ENCODE peak calls at places on chromosome 1, in nine cellular contexts. B, N, Z, D, K, Y, T, I and A are unnamed samples.

GRCh38 chr1:236681184-236681583 is 5.1 kb upstream of the ACTN2 start:
- DNase-seq in B (no peak), N (no peak), Z (no peak), D (no peak), K (no peak), Y (no peak), T (no peak), I (no peak), A (no peak)

GRCh38 chr1:202613571-202613970 is 96.7 kb downstream of the SYT2 start:
- DNase-seq in B (peak; percentile 18), N (no peak), Z (no peak), D (no peak), K (no peak), Y (no peak), T (no peak), I (no peak), A (no peak)

GRCh38 chr1:17089496-17089895 is 29.8 kb downstream of the PADI2 start:
- DNase-seq in B (no peak), N (no peak), Z (no peak), D (peak; percentile 71), K (no peak), Y (no peak), T (no peak), I (no peak), A (no peak)

GRCh38 chr1:200520740-200521139 is 99.8 kb downstream of the KIF14 start:
- DNase-seq in B (no peak), N (no peak), Z (no peak), D (no peak), K (no peak), Y (no peak), T (no peak), I (no peak), A (no peak)

GRCh38 chr1:27961646-27962221 is 2.0 kb downstream of the XKR8 start:
- DNase-seq in B (no peak), N (no peak), Z (no peak), D (no peak), K (no peak), Y (no peak), T (no peak), I (no peak), A (no peak)

GRCh38 chr1:145956776-145957442 is 908 bp downstream of the LIX1L start:
- DNase-seq in B (peak; percentile 68), N (no peak), Z (no peak), D (peak; percentile 15), K (no peak), Y (peak; percentile 31), T (no peak), I (no peak), A (no peak)

GRCh38 chr1:246769306-246769705 is 45.1 kb downstream of the SCCPDH start:
- DNase-seq in B (peak; percentile 88), N (no peak), Z (no peak), D (no peak), K (peak; percentile 90), Y (no peak), T (no peak), I (no peak), A (no peak)

GRCh38 chr1:93908394-93909145 is 660 bp downstream of the GCLM start:
- DNase-seq in B (peak; percentile 61), N (peak; percentile 42), Z (peak; percentile 46), D (peak; percentile 60), K (peak; percentile 22), Y (peak; percentile 66), T (peak; percentile 41), I (no peak), A (peak; percentile 47)

GRCh38 chr1:67535474-67535873 is 105.3 kb upstream of the SERBP1 start:
- DNase-seq in B (peak; percentile 85), N (peak; percentile 17), Z (peak; percentile 7), D (no peak), K (peak; percentile 92), Y (peak; percentile 6), T (no peak), I (peak; percentile 77), A (no peak)

GRCh38 chr1:239931341-239931740 is 160.3 kb upstream of the FMN2 start:
- DNase-seq in B (no peak), N (no peak), Z (no peak), D (no peak), K (no peak), Y (no peak), T (no peak), I (no peak), A (no peak)

GRCh38 chr1:234102591-234102990 is 198.1 kb downstream of the SLC35F3 start:
- DNase-seq in B (no peak), N (no peak), Z (no peak), D (no peak), K (no peak), Y (no peak), T (no peak), I (no peak), A (no peak)

GRCh38 chr1:96596226-96596625 is 125.4 kb upstream of the PTBP2 start:
- DNase-seq in B (no peak), N (peak; percentile 4), Z (no peak), D (no peak), K (peak; percentile 45), Y (no peak), T (no peak), I (peak; percentile 5), A (no peak)

GRCh38 chr1:232904131-232904530 is 46.3 kb upstream of the NTPCR start:
- DNase-seq in B (no peak), N (no peak), Z (no peak), D (no peak), K (no peak), Y (no peak), T (no peak), I (no peak), A (no peak)

GRCh38 chr1:3481836-3482589 is 27.5 kb downstream of the ARHGEF16 start:
- DNase-seq in B (no peak), N (no peak), Z (no peak), D (no peak), K (peak; percentile 22), Y (no peak), T (no peak), I (peak; percentile 26), A (no peak)

GRCh38 chr1:236489710-236490377 is 33.9 kb upstream of the LGALS8 start:
- DNase-seq in B (no peak), N (peak; percentile 39), Z (peak; percentile 32), D (peak; percentile 53), K (peak; percentile 62), Y (peak; percentile 50), T (no peak), I (peak; percentile 60), A (no peak)

GRCh38 chr1:227891955-227892871 is 55.5 kb downstream of the WNT9A start:
- DNase-seq in B (peak; percentile 41), N (no peak), Z (no peak), D (no peak), K (no peak), Y (no peak), T (no peak), I (no peak), A (no peak)

GRCh38 chr1:170887726-170888125 is 47.6 kb upstream of the MROH9 start:
- DNase-seq in B (no peak), N (no peak), Z (no peak), D (no peak), K (no peak), Y (no peak), T (no peak), I (no peak), A (no peak)

GRCh38 chr1:164912290-164912689 is 353.3 kb downstream of the PBX1 start:
- DNase-seq in B (peak; percentile 52), N (no peak), Z (no peak), D (peak; percentile 48), K (no peak), Y (no peak), T (no peak), I (no peak), A (no peak)

GRCh38 chr1:242228991-242229390 is 230.1 kb upstream of the MAP1LC3C start:
- DNase-seq in B (no peak), N (no peak), Z (no peak), D (no peak), K (no peak), Y (no peak), T (no peak), I (no peak), A (no peak)

GRCh38 chr1:228087771-228088251 is 5.3 kb downstream of the ARF1 start:
- DNase-seq in B (peak; percentile 53), N (no peak), Z (no peak), D (no peak), K (peak; percentile 72), Y (no peak), T (no peak), I (peak; percentile 46), A (no peak)

GRCh38 chr1:36486436-36487335 is 4.0 kb upstream of the CSF3R start:
- DNase-seq in B (no peak), N (no peak), Z (peak; percentile 16), D (no peak), K (peak; percentile 85), Y (no peak), T (no peak), I (no peak), A (no peak)

GRCh38 chr1:218991089-218991488 is 182.6 kb upstream of the LYPLAL1 start:
- DNase-seq in B (no peak), N (no peak), Z (no peak), D (peak; percentile 19), K (no peak), Y (no peak), T (no peak), I (no peak), A (no peak)

GRCh38 chr1:56908619-56909340 is 54.2 kb downstream of the C8A start:
- DNase-seq in B (no peak), N (no peak), Z (no peak), D (no peak), K (peak; percentile 61), Y (no peak), T (no peak), I (no peak), A (no peak)

GRCh38 chr1:239575113-239575512 is 188.7 kb downstream of the CHRM3 start:
- DNase-seq in B (no peak), N (no peak), Z (no peak), D (no peak), K (no peak), Y (no peak), T (no peak), I (no peak), A (no peak)

GRCh38 chr1:17893891-17894631 is 138.9 kb downstream of the ACTL8 start:
- DNase-seq in B (no peak), N (no peak), Z (no peak), D (no peak), K (peak; percentile 59), Y (no peak), T (no peak), I (no peak), A (no peak)

GRCh38 chr1:43414634-43415223 is 25.0 kb downstream of the SZT2 start:
- DNase-seq in B (no peak), N (peak; percentile 33), Z (peak; percentile 66), D (peak; percentile 64), K (peak; percentile 52), Y (peak; percentile 67), T (peak; percentile 37), I (peak; percentile 18), A (peak; percentile 33)

GRCh38 chr1:91712981-91713841 is 172.7 kb downstream of the TGFBR3 start:
- DNase-seq in B (peak; percentile 77), N (no peak), Z (no peak), D (no peak), K (peak; percentile 94), Y (peak; percentile 58), T (peak; percentile 20), I (peak; percentile 25), A (no peak)

GRCh38 chr1:163195728-163196448 is 6.8 kb downstream of the RGS5 start:
- DNase-seq in B (no peak), N (no peak), Z (no peak), D (no peak), K (peak; percentile 53), Y (no peak), T (no peak), I (no peak), A (no peak)

GRCh38 chr1:183291802-183292515 is 105.9 kb downstream of the LAMC2 start:
- DNase-seq in B (no peak), N (no peak), Z (no peak), D (no peak), K (peak; percentile 37), Y (no peak), T (no peak), I (peak; percentile 85), A (no peak)

GRCh38 chr1:152047954-152048640 is 11.3 kb upstream of the S100A11 start:
- DNase-seq in B (peak; percentile 93), N (peak; percentile 52), Z (peak; percentile 66), D (peak; percentile 86), K (peak; percentile 100), Y (peak; percentile 85), T (peak; percentile 83), I (peak; percentile 34), A (peak; percentile 84)

GRCh38 chr1:171441278-171441677 is 44.1 kb upstream of the PRRC2C start:
- DNase-seq in B (no peak), N (no peak), Z (no peak), D (no peak), K (peak; percentile 87), Y (no peak), T (no peak), I (no peak), A (no peak)